ENCODE peak calls at places on chromosome 11, in eight cellular contexts. Q, A, Z, G, X, H, E and W are unnamed samples.
A peak's percentile ranks its signal among the peaks of the same experiment; 100 is the strongest.

GRCh38 chr11:10349806-10350205 is 44.9 kb downstream of the ADM start:
- DNase-seq in E (no peak), X (no peak), Z (no peak), G (no peak), H (no peak), A (no peak), Q (no peak), W (no peak)

GRCh38 chr11:27076121-27076589 is 35.5 kb downstream of the BBOX1 start:
- DNase-seq in X (no peak), Z (no peak), Q (no peak), A (no peak), H (no peak), G (peak; percentile 61), E (no peak), W (no peak)

GRCh38 chr11:67375320-67376021 is 2.1 kb upstream of the CLCF1 start:
- DNase-seq in Q (no peak), X (no peak), H (no peak), Z (no peak), E (no peak), G (no peak), A (no peak), W (no peak)

GRCh38 chr11:117498791-117499190 is 171.1 kb downstream of the CEP164 start:
- DNase-seq in H (no peak), Z (no peak), E (no peak), A (no peak), G (no peak), X (no peak), Q (no peak), W (no peak)

GRCh38 chr11:57277845-57278720 is 41.0 kb upstream of the APLNR start:
- DNase-seq in A (peak; percentile 69), G (peak; percentile 75), X (peak; percentile 83), H (peak; percentile 64), Z (peak; percentile 75), E (peak; percentile 84), Q (peak; percentile 69), W (peak; percentile 58)

GRCh38 chr11:119634301-119634700 is 94.7 kb downstream of the NECTIN1 start:
- DNase-seq in Q (no peak), H (no peak), Z (no peak), A (no peak), X (no peak), E (no peak), G (no peak), W (no peak)

GRCh38 chr11:61158691-61159381 is 2.4 kb downstream of the VPS37C start:
- DNase-seq in E (no peak), Q (no peak), A (no peak), Z (peak; percentile 34), H (no peak), G (no peak), X (no peak), W (peak; percentile 55)

GRCh38 chr11:59918987-59919589 is 19.1 kb upstream of the OOSP1 start:
- DNase-seq in H (no peak), E (no peak), G (no peak), X (peak; percentile 38), A (no peak), Z (peak; percentile 45), Q (peak; percentile 56), W (no peak)

GRCh38 chr11:2269601-2270321 is 627 bp downstream of the ASCL2 start:
- DNase-seq in A (peak; percentile 79), Q (no peak), G (peak; percentile 58), Z (peak; percentile 66), E (peak; percentile 82), X (peak; percentile 30), H (peak; percentile 58), W (peak; percentile 6)

GRCh38 chr11:65852508-65853248 is 5.3 kb downstream of the CFL1 start:
- DNase-seq in H (no peak), E (peak; percentile 31), A (peak; percentile 61), Q (no peak), X (no peak), Z (peak; percentile 17), G (peak; percentile 64), W (no peak)

GRCh38 chr11:78295347-78295746 is 106.6 kb downstream of the USP35 start:
- DNase-seq in Q (no peak), Z (no peak), A (no peak), E (no peak), H (no peak), X (no peak), G (no peak), W (no peak)

GRCh38 chr11:78292109-78292803 is 103.5 kb downstream of the USP35 start:
- DNase-seq in Z (no peak), E (no peak), G (no peak), H (no peak), X (no peak), A (no peak), Q (no peak), W (no peak)

GRCh38 chr11:78289547-78290292 is 101.0 kb downstream of the USP35 start:
- DNase-seq in E (no peak), A (no peak), G (no peak), X (no peak), Z (no peak), H (no peak), Q (no peak), W (no peak)

GRCh38 chr11:78290293-78291176 is 101.8 kb downstream of the USP35 start:
- DNase-seq in E (no peak), Z (no peak), Q (no peak), H (no peak), G (no peak), A (no peak), X (peak; percentile 88), W (peak; percentile 3)

DNA sequence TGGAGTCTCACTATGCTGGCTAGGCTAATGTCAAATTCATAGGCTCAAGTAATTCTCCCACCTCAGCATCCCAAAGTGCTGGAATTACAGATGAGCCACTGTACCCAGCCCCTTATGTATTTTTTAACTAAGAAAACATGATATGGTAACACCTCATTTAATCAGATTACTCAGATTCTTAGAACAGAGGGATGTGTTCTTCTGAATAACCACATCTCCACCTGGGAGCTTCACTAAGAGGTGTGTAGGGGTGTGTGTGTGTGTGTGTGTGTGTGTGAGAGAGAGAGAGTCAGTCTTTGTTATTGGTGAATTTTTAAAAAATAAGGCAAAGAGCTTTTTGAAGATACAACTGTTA is 103.0 kb downstream of the USP35 start:
- DNase-seq in Q (no peak), G (no peak), A (no peak), H (no peak), E (no peak), Z (no peak), X (no peak), W (no peak)
- H3K9me3 ChIP-seq in Q (no peaks in the 10 kb centered on the region), G (peaks cover 6% of the 10 kb centered on the region), A (no peaks in the 10 kb centered on the region), H (no peaks in the 10 kb centered on the region), E (no peaks in the 10 kb centered on the region), Z (peaks cover 4% of the 10 kb centered on the region), X (peaks cover 11% of the 10 kb centered on the region), W (no peaks in the 10 kb centered on the region)

DNA sequence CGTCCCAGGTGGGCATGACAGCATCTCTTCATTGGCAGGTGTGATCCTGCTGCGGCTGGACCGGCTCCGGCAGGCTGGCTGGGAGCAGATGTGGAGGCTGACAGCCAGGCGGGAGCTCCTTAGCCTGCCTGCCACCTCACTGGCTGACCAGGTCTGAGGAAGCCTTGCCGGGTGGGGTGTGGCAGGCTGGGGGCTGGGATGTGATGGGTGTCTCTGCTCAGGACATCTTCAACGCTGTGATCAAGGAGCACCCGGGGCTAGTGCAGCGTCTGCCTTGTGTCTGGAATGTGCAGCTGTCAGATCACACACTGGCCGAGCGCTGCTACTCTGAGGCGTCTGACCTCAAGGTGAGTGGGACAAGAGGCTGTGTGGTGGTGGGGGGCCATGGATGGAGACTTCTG is 3.5 kb downstream of the LARGE2 start:
- DNase-seq in Q (no peak), H (no peak), A (no peak), X (no peak), E (peak; percentile 24), G (peak; percentile 63), Z (peak; percentile 4), W (no peak)
- H3K27me3 ChIP-seq in Q (no peaks in the 10 kb centered on the region), H (no peaks in the 10 kb centered on the region), A (no peaks in the 10 kb centered on the region), X (no peaks in the 10 kb centered on the region), E (no peaks in the 10 kb centered on the region), G (peaks cover 11% of the 10 kb centered on the region), Z (peaks cover 35% of the 10 kb centered on the region), W (peaks cover 48% of the 10 kb centered on the region)

DNA sequence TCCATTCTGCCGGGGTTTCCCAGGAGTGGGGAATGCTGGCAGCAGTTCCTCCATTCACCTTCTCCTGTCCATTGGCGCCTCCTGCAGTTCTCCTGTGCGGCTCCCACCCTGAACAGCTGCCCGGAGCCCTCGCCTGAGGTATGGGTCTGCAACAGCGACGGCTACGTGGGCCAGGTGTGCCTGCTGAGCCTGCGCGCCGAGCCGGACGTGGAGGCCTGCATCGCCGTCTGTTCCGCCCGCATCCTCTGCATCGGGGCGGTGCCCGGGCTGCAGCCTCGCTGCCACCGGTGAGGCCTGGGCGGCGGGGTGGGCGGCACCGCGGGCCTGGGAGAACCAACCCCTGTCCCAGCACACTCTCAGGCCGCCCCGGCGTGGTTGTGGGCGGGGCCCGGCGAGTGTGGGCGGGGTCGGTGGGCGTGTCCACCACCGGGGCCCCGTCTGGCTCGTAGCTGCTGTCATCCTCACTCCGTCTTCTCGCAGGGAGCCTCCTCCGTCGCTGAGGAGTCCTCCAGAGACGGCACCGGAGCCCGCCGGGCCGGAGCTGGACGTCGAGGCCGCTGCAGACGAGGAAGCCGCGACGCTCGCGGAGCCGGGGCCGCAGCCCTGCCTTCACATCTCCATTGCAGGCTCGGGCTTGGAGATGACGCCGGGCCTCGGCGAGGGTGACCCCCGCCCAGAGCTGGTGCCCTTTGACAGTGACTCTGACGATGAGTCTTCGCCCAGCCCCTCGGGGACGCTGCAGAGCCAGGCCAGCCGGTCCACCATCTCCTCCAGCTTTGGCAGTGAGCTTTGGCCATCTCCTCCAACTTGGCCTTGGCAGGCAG is 14.0 kb upstream of the RELT start:
- DNase-seq in A (no peak), X (no peak), G (no peak), H (no peak), E (peak; percentile 97), Z (no peak), Q (peak; percentile 32), W (no peak)
- TF ChIP-seq CTCF in A (no peak), X (no peak), G (no peak), H (no peak), E (peak; percentile 55), Z (no peak), Q (peak; percentile 23), W (no peak)

DNA sequence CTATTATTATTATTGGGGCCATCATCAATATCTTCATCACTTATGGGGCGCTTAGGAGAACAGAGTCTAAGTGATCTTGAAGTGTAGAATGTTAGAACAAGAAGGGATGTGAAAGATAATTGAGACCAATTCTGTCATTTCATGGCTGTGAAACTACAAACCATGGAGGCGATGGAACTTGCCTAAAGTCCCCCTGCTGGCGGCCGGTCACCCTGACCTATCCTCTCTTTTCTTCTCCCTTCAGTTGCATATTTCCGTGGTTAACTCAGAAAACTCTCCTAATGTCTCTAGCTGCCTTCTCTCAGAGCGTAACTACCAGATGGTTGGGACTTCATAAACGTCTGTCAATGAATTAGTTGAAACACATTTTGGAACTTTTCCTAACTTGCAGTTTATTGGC is 6.6 kb upstream of the OR4B1 start:
- DNase-seq in E (peak; percentile 29), A (no peak), G (no peak), Z (no peak), X (no peak), H (peak; percentile 18), Q (no peak), W (no peak)
- H3K9me3 ChIP-seq in E (peaks cover 72% of the 10 kb centered on the region), A (no peaks in the 10 kb centered on the region), G (no peaks in the 10 kb centered on the region), Z (no peaks in the 10 kb centered on the region), X (no peaks in the 10 kb centered on the region), H (no peaks in the 10 kb centered on the region), Q (no peaks in the 10 kb centered on the region), W (no peaks in the 10 kb centered on the region)